ENCODE peak calls at places on chromosome 10, in seven cellular contexts. F, U, E, W, R, J and K are unnamed samples.

GRCh38 chr10:22805304-22805703 is 90.9 kb upstream of the PIP4K2A start:
- DNase-seq in F (no peak), U (peak; percentile 63), E (peak; percentile 54), W (no peak), R (no peak), J (no peak), K (no peak)

GRCh38 chr10:93333278-93333978 is 148.7 kb downstream of the MYOF start:
- DNase-seq in F (no peak), U (peak; percentile 45), E (no peak), W (no peak), R (no peak), J (no peak), K (no peak)

GRCh38 chr10:101535949-101536348 is 52.1 kb downstream of the POLL start:
- DNase-seq in F (no peak), U (no peak), E (no peak), W (no peak), R (no peak), J (no peak), K (no peak)

GRCh38 chr10:79266543-79267312 is 80.5 kb upstream of the PPIF start:
- DNase-seq in F (peak; percentile 92), U (peak; percentile 91), E (peak; percentile 95), W (no peak), R (no peak), J (peak; percentile 81), K (peak; percentile 76)

GRCh38 chr10:56035489-56035888 is 325.6 kb downstream of the ZWINT start:
- DNase-seq in F (no peak), U (no peak), E (no peak), W (no peak), R (no peak), J (no peak), K (no peak)

GRCh38 chr10:85602713-85603112 is 763.9 kb downstream of the GRID1 start:
- DNase-seq in F (peak; percentile 5), U (no peak), E (no peak), W (no peak), R (no peak), J (no peak), K (no peak)

GRCh38 chr10:87760195-87760905 is 57.7 kb downstream of the ATAD1 start:
- DNase-seq in F (no peak), U (no peak), E (no peak), W (no peak), R (no peak), J (no peak), K (no peak)

GRCh38 chr10:33047655-33048054 is 89.6 kb upstream of the ITGB1 start:
- DNase-seq in F (no peak), U (no peak), E (no peak), W (no peak), R (no peak), J (no peak), K (no peak)

GRCh38 chr10:44968101-44968886 is 8.7 kb downstream of the RASSF4 start:
- DNase-seq in F (peak; percentile 89), U (no peak), E (no peak), W (no peak), R (no peak), J (no peak), K (no peak)

GRCh38 chr10:62818426-62819011 is 2.4 kb upstream of the EGR2 start:
- DNase-seq in F (no peak), U (no peak), E (no peak), W (no peak), R (peak; percentile 21), J (peak; percentile 38), K (no peak)

GRCh38 chr10:11793762-11794479 is 29.2 kb upstream of the PROSER2 start:
- DNase-seq in F (no peak), U (peak; percentile 72), E (peak; percentile 43), W (no peak), R (no peak), J (no peak), K (no peak)

GRCh38 chr10:70479626-70480253 is 1.2 kb downstream of the PALD1 start:
- DNase-seq in F (no peak), U (no peak), E (no peak), W (no peak), R (no peak), J (no peak), K (no peak)

GRCh38 chr10:127071126-127071525 is 125.3 kb downstream of the INSYN2A start:
- DNase-seq in F (no peak), U (no peak), E (no peak), W (no peak), R (no peak), J (no peak), K (no peak)

GRCh38 chr10:119542357-119542989 is at the start of gene RGS10:
- DNase-seq in F (no peak), U (peak; percentile 69), E (peak; percentile 70), W (no peak), R (peak; percentile 74), J (peak; percentile 79), K (no peak)

GRCh38 chr10:26801274-26801673 is 59.5 kb downstream of the ABI1 start:
- DNase-seq in F (no peak), U (no peak), E (no peak), W (no peak), R (no peak), J (no peak), K (no peak)
- H3K4me3 ChIP-seq in F (no peak overlapping the region), U (no peak overlapping the region), E (no peak overlapping the region), W (no peak overlapping the region), R (no peak overlapping the region), J (no peak overlapping the region), K (no peak overlapping the region)

GRCh38 chr10:67785098-67785497 is 52.9 kb downstream of the DNAJC12 start:
- DNase-seq in F (no peak), U (no peak), E (no peak), W (no peak), R (no peak), J (no peak), K (no peak)
- H3K4me3 ChIP-seq in F (no peak overlapping the region), U (no peak overlapping the region), E (no peak overlapping the region), W (no peak overlapping the region), R (no peak overlapping the region), J (no peak overlapping the region), K (no peak overlapping the region)

DNA sequence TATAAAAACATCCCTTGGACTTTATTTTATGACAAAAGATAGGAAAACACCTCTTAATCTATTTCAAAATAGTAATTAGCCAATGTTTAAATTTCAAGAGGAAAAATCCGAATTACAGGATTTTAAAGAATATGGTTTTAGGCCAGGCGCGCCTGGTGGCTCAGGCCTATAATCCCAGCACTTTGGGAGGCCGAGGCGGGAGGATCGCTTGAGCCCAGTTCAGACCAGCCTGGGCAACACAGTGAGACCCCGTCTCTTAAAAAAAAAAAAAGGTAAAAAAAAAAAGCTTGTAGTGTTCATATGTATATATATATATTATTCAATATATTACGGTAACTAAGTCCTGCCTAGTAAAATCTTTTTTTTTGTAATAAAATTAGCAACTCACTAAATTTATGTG is 1.4 kb downstream of the BNIP3 start:
- DNase-seq in F (no peak), U (no peak), E (no peak), W (peak; percentile 2), R (no peak), J (no peak), K (no peak)
- H3K4me3 ChIP-seq in F (peak overlapping the region; percentile 99), U (peak overlapping the region; percentile 78), E (peak overlapping the region; percentile 84), W (peak overlapping the region; percentile 64), R (peak overlapping the region; percentile 87), J (peak overlapping the region; percentile 87), K (peak overlapping the region; percentile 97)

GRCh38 chr10:125076121-125076825 is 84.1 kb downstream of the CTBP2 start:
- DNase-seq in F (no peak), U (no peak), E (no peak), W (peak; percentile 22), R (no peak), J (no peak), K (no peak)
- H3K4me3 ChIP-seq in F (no peak overlapping the region), U (no peak overlapping the region), E (no peak overlapping the region), W (no peak overlapping the region), R (no peak overlapping the region), J (no peak overlapping the region), K (no peak overlapping the region)

DNA sequence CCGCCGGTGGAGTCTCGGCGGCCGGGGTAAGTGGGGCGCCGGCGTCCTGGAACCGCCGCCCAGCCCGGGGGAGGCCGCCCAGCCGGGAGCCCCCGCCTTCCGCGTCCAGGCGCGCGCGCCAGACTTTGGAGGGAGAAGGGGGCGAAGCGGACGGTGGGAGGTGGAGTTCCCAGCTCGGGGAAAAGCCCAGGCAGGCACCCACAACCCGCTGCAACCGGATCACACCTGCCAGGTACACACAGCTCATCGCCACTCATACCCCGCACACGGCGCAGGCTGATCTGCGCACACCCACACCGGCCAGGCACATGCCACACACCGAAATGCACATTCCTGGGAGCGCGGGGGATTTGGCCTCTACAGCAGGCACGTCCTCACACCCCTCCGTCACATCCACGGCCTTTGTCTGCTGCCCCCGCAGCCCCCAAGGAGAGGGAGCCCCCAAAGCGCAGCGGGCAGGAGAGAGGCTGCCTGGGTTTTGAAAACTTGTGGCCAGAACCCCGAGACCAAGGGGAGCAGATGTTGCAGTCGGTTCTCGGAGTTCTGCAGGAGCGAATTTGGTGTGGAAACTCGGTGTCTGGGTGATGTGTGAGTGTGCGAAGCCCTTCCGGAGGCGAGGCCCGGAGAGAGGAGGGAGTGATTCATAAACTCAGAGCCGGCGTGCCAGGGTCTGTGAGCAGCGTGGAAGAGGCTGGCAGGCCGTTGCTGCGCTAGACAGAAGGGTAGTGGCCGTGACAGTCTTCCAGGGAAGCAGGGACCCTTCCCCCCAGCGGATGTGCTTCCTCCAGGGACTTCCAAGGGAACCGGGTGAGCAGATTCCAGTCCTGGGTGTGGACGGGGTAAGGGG is 697 bp downstream of the CHST3 start:
- DNase-seq in F (peak; percentile 88), U (peak; percentile 74), E (peak; percentile 62), W (no peak), R (peak; percentile 50), J (peak; percentile 59), K (no peak)
- H3K4me3 ChIP-seq in F (peak overlapping the region; percentile 83), U (peak overlapping the region; percentile 87), E (peak overlapping the region; percentile 79), W (peak overlapping the region; percentile 81), R (peak overlapping the region; percentile 69), J (peak overlapping the region; percentile 62), K (peak overlapping the region; percentile 83)